ENCODE peak calls at places on chromosome 19, in four cellular contexts. X is WTC11, C is HepG2, B is K562. D is an unnamed sample.

GRCh38 chr19:18735752-18736151 is 52.3 kb downstream of the CRTC1 start:
- DNase-seq in X (no peak), C (no peak), B (no peak), D (no peak)

GRCh38 chr19:31772915-31773314 is 423.7 kb upstream of the TSHZ3 start:
- DNase-seq in X (no peak), C (no peak), B (no peak), D (no peak)

GRCh38 chr19:7679017-7679720 is 1.5 kb upstream of the TRAPPC5 start:
- DNase-seq in X (no peak), C (peak), B (peak), D (no peak)

GRCh38 chr19:50921391-50922315 is 10.5 kb upstream of the KLK4 start:
- DNase-seq in X (no peak), C (no peak), B (no peak), D (no peak)

GRCh38 chr19:29321116-29321515 is 108.2 kb upstream of the UQCRFS1 start:
- DNase-seq in X (no peak), C (no peak), B (no peak), D (no peak)

GRCh38 chr19:30788105-30788765 is 416.1 kb downstream of the ZNF536 start:
- DNase-seq in X (no peak), C (no peak), B (no peak), D (no peak)

GRCh38 chr19:12867120-12868099 is 13.8 kb downstream of the DNASE2 start:
- DNase-seq in X (peak), C (no peak), B (peak), D (peak)

GRCh38 chr19:56477429-56478338 is 539 bp upstream of the ZNF667 start:
- DNase-seq in X (peak), C (no peak), B (peak), D (no peak)

GRCh38 chr19:29376855-29377354 is 148.9 kb upstream of the VSTM2B start:
- DNase-seq in X (no peak), C (no peak), B (no peak), D (no peak)

GRCh38 chr19:8361921-8362793 is 1.8 kb upstream of the ANGPTL4 start:
- DNase-seq in X (no peak), C (peak), B (no peak), D (no peak)

GRCh38 chr19:44927746-44928145 is 13.3 kb downstream of the APOC1 start:
- DNase-seq in X (no peak), C (no peak), B (no peak), D (no peak)

GRCh38 chr19:43725468-43725867 is 9.6 kb downstream of the IRGC start:
- DNase-seq in X (no peak), C (no peak), B (no peak), D (no peak)

GRCh38 chr19:2542341-2543069 is 66.6 kb downstream of the GADD45B start:
- DNase-seq in X (peak), C (peak), B (no peak), D (no peak)

GRCh38 chr19:2426661-2427322 is 594 bp downstream of the TIMM13 start:
- DNase-seq in X (peak), C (peak), B (peak), D (peak)

GRCh38 chr19:53254451-53255341 is at the start of gene ZNF677:
- DNase-seq in X (peak), C (no peak), B (peak), D (no peak)

GRCh38 chr19:44111910-44112463 is 1.2 kb upstream of the ZNF225 start:
- DNase-seq in X (peak), C (no peak), B (no peak), D (no peak)

GRCh38 chr19:778910-779653 is 18.2 kb upstream of the PTBP1 start:
- DNase-seq in X (no peak), C (peak), B (no peak), D (no peak)

GRCh38 chr19:42480335-42481095 is 37.8 kb upstream of the CXCL17 start:
- DNase-seq in X (no peak), C (peak), B (no peak), D (no peak)

GRCh38 chr19:18292810-18293641 is 11.6 kb upstream of the JUND start:
- DNase-seq in X (peak), C (peak), B (peak), D (peak)

GRCh38 chr19:53657778-53658177 is 26.0 kb downstream of the DPRX start:
- DNase-seq in X (no peak), C (no peak), B (no peak), D (no peak)

GRCh38 chr19:57327993-57328392 is 7.7 kb downstream of the ZNF543 start:
- DNase-seq in X (no peak), C (no peak), B (no peak), D (no peak)

GRCh38 chr19:19618384-19619051 is at the start of gene PBX4:
- DNase-seq in X (peak), C (no peak), B (peak), D (peak)

GRCh38 chr19:45809643-45810159 is 5.4 kb downstream of the RSPH6A start:
- DNase-seq in X (no peak), C (no peak), B (peak), D (no peak)

GRCh38 chr19:1336079-1336684 is 47.5 kb upstream of the NDUFS7 start:
- DNase-seq in X (no peak), C (no peak), B (no peak), D (no peak)

GRCh38 chr19:48332351-48332661 is 7.0 kb downstream of the EMP3 start:
- DNase-seq in X (no peak), C (no peak), B (no peak), D (no peak)

GRCh38 chr19:2529473-2529918 is 53.6 kb downstream of the GADD45B start:
- DNase-seq in X (no peak), C (peak), B (no peak), D (no peak)

GRCh38 chr19:1481224-1481892 is 2.3 kb upstream of the C19orf25 start:
- DNase-seq in X (no peak), C (no peak), B (no peak), D (no peak)

GRCh38 chr19:23190341-23190740 is 59.9 kb downstream of the ZNF724 start:
- DNase-seq in X (no peak), C (no peak), B (no peak), D (no peak)

GRCh38 chr19:58556633-58557252 is 1.7 kb downstream of the UBE2M start:
- DNase-seq in X (no peak), C (no peak), B (no peak), D (no peak)

GRCh38 chr19:6476155-6476895 is 5.3 kb downstream of the DENND1C start:
- DNase-seq in X (peak), C (peak), B (peak), D (peak)

GRCh38 chr19:18597809-18598660 is 8.6 kb downstream of the CRLF1 start:
- DNase-seq in X (no peak), C (no peak), B (no peak), D (peak)

GRCh38 chr19:35388277-35389054 is 17.6 kb downstream of the GPR42 start:
- DNase-seq in X (no peak), C (peak), B (no peak), D (no peak)

GRCh38 chr19:53871448-53871847 is 3.8 kb downstream of the MYADM start:
- DNase-seq in X (no peak), C (no peak), B (no peak), D (no peak)

GRCh38 chr19:11420429-11420893 is 1.3 kb upstream of the RGL3 start:
- DNase-seq in X (peak), C (no peak), B (no peak), D (no peak)

GRCh38 chr19:53333466-53334449 is at the start of gene ZNF845:
- DNase-seq in X (peak), C (peak), B (peak), D (peak)

DNA sequence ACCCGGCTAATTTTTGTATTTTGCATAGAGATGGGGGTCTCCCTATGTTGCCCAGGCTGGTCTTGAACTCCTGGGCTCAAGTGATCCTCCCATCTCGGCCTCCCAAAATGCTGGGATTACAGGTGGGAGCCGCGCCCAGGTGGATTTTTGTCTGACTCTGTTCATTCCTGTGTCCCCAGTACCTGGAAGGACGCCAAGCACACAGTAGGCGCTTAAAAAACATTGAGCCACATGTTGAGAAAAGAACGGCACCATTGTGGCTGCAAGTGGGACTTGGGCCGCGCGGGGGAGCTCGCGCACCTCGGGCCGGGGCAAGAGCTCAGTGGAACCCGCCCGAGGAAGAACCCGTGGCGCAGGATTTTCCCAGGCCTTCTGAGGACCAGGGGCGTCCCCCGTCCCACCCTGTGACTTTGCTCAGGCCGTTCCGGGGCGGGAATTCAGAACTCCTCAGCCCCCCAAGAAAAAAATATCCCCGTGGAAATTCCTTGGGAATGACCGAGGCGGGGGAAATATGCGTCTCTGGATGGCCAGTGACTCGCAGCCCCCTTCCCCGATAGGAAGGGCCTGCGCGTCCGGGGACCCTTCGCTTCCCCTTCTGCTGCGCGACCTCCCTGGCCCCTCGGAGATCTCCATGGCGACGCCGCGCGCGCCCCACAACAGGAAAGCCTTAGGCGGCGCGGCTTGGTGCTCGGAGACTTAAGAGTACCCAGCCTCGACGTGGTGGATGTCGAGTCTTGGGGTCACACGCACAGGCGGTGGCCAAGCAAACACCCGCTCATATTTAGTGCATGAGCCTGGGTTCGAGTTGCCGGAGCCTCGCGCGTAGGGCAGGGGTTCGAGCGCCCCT is 1.4 kb upstream of the ICAM1 start:
- DNase-seq in X (peak), C (peak), B (peak), D (peak)
- TF ChIP-seq SP1 in X (peak), C (no peak), B (peak), D (no peak)

GRCh38 chr19:39411832-39412099 is 703 bp upstream of the PLEKHG2 start:
- DNase-seq in X (peak), C (peak), B (peak), D (peak)
- TF ChIP-seq ELF4 in X (no peak), C (no peak), B (no peak), D (no peak)

DNA sequence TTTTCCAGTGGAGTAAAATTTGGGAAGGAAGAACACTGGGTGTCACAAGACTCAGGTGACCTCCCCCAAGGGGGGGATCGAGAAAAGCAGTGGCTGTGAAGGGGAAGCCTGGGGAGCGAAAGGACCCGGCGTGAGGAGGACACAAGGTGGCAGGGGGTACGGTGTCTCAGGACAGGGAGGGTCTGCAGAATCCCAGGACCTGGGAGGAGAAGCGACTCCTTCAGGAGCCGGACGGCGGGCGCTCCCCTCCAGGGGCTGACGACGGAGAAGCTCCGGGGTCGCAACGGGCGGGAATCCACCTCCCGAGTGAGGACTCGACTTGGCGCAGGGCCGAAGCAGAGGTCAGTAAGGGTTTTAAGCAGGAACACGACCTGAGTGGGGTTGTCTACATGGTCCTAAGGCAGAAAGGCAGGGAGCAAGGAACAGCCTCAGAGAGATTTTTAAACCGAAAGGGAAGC is 529 bp downstream of the ZNF836 start:
- DNase-seq in X (peak), C (no peak), B (no peak), D (no peak)
- TF ChIP-seq SP1 in X (no peak), C (no peak), B (no peak), D (no peak)

DNA sequence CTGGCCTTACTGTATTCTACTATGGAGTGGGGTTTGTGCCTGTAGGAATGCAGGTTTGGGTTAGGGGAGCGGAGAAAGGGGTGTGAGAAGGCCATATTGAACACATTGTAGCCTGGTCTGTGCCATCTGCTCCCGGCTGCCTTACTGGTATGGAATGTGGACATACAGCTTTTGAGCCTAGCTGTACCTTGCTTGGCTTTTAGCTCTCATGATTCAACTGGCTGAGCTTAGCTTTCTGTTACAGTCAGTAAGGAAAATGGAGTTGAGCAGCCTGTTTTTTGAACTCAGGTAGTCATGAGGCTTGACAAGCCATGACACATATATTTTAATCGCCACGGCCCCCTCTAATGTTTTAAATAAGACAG is 41.6 kb downstream of the ARHGAP35 start:
- DNase-seq in X (no peak), C (no peak), B (no peak), D (no peak)
- TF ChIP-seq ELF4 in X (no peak), C (no peak), B (no peak), D (no peak)

DNA sequence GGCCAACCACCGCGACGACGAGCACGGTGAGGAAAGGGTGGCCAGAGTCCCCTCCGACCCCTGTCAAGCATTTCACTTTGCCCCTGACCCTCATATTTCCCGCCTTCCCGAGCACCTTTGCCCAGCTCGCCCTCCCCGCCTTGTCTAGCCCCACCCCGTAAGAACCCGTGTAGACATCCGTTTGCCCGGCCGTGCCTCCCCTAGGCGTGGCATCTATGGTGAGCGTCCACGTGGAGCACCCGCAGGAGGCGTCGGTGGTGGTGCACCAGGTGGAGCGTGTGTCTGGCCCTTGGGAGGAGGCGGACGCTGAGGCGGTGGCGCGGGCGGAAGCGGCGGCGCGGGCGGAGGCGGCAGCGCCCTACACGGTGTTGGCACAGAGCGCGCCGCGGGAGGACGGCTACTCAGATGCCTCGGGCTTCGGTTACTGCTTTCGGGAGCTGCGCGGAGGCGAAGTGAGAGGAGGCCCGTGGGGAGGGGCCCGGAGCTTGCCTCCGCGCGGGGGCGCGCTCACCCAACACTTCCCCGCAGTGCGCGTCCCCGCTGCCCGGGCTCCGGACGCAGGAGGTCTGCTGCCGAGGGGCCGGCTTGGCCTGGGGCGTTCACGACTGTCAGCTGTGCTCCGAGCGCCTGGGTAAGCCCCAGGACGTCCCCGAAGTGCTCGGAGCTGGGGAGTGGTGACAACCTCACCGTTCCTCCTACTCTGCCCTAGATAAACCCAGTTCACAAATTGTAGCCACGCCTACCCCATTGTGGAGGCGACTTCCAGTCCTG is 4.2 kb downstream of the LTBP4 start:
- DNase-seq in X (peak), C (peak), B (peak), D (no peak)
- TF ChIP-seq SP1 in X (peak), C (no peak), B (peak), D (no peak)

GRCh38 chr19:55247621-55248099 is 11.2 kb downstream of the PPP6R1 start:
- DNase-seq in X (no peak), C (no peak), B (no peak), D (no peak)
- TF ChIP-seq ELF4 in X (no peak), C (no peak), B (no peak), D (no peak)

GRCh38 chr19:16385821-16386220 is 61.2 kb downstream of the KLF2 start:
- DNase-seq in X (no peak), C (no peak), B (no peak), D (no peak)
- TF ChIP-seq SP1 in X (no peak), C (no peak), B (no peak), D (no peak)

GRCh38 chr19:49507803-49508494 is 4.5 kb upstream of the FCGRT start:
- DNase-seq in X (no peak), C (no peak), B (no peak), D (no peak)

GRCh38 chr19:49503582-49503962 is 7.3 kb downstream of the RPS11 start:
- DNase-seq in X (no peak), C (no peak), B (no peak), D (no peak)

GRCh38 chr19:49502866-49503581 is 6.8 kb downstream of the RPS11 start:
- DNase-seq in X (no peak), C (peak), B (peak), D (peak)

DNA sequence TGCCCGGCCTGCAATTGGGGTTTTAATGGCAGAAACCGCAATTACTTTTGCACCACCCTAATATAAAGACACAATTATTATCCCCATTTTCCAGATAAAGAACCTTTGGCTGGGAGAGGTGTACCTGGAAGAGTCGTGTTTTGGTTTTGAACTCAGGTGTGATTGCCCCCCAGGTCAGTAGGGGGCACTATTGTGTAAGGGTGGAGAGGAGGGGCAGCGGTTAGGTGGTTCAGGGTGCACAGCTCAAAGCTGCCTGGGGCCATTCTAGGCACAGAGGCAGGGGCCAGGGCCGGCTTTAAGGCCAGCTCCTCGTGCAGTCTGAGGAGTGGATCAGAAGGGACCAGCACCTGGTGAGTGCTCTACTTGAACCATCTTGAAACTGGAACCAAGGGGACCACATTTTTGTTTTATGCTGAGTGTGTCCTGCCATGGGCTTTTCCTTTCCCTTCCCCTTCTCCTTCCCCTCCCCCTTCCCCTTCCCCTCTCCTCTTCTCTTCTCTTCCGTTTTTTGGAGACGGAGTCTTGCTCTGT is 5.8 kb upstream of the FCGRT start:
- DNase-seq in X (peak), C (peak), B (peak), D (peak)
- TF ChIP-seq ELF4 in X (no peak), C (no peak), B (no peak), D (no peak)

GRCh38 chr19:5103061-5103701 is 134.3 kb downstream of the KDM4B start:
- DNase-seq in X (no peak), C (no peak), B (no peak), D (no peak)
- TF ChIP-seq SP1 in X (no peak), C (no peak), B (no peak), D (no peak)

GRCh38 chr19:15296841-15297415 is 35.4 kb downstream of the BRD4 start:
- DNase-seq in X (no peak), C (peak), B (no peak), D (no peak)
- TF ChIP-seq ELF4 in X (no peak), C (no peak), B (no peak), D (no peak)